ENCODE peak calls at places on chromosomes 13 and 19, in seven cellular contexts. E, A, C, Y, H, I and D are unnamed samples.
A peak's percentile ranks its signal among the peaks of the same experiment; 100 is the strongest.

GRCh38 chr19:1285737-1286360 is at the start of gene EFNA2:
- DNase-seq in E (no peak), I (no peak), H (no peak), A (no peak), C (no peak), Y (no peak), D (no peak)

GRCh38 chr19:2618611-2619010 is 83.9 kb downstream of the GNG7 start:
- DNase-seq in I (peak; percentile 56), A (peak; percentile 80), C (peak; percentile 77), H (peak; percentile 57), Y (peak; percentile 54), E (no peak), D (no peak)

GRCh38 chr13:73809561-73809960 is 324.6 kb downstream of the KLF12 start:
- DNase-seq in A (no peak), C (no peak), H (peak; percentile 69), I (no peak), E (no peak), Y (no peak), D (no peak)

GRCh38 chr13:94369862-94370491 is 109.5 kb downstream of the DCT start:
- DNase-seq in C (no peak), E (no peak), I (no peak), A (no peak), H (no peak), Y (no peak), D (no peak)

GRCh38 chr13:79423801-79424642 is 18.0 kb upstream of the RBM26 start:
- DNase-seq in H (peak; percentile 65), Y (peak; percentile 7), E (no peak), I (no peak), A (no peak), C (no peak), D (no peak)

GRCh38 chr13:76872686-76873085 is 13.5 kb downstream of the KCTD12 start:
- DNase-seq in I (no peak), Y (no peak), E (no peak), A (no peak), C (no peak), H (no peak), D (no peak)

GRCh38 chr19:35330475-35330874 is 1.5 kb downstream of the CD22 start:
- DNase-seq in I (no peak), E (no peak), A (no peak), H (no peak), Y (no peak), C (no peak), D (no peak)

GRCh38 chr19:7820588-7820987 is 9.4 kb upstream of the EVI5L start:
- DNase-seq in A (no peak), E (no peak), Y (no peak), C (no peak), H (no peak), I (no peak), D (no peak)

GRCh38 chr19:10510301-10510802 is 6.9 kb downstream of the S1PR5 start:
- DNase-seq in I (no peak), H (no peak), E (peak; percentile 88), A (no peak), C (peak; percentile 43), Y (peak; percentile 45), D (no peak)

GRCh38 chr19:42282036-42282762 is 13.1 kb downstream of the CIC start:
- DNase-seq in A (peak; percentile 74), I (no peak), E (no peak), H (peak; percentile 17), C (no peak), Y (no peak), D (no peak)

GRCh38 chr13:112693831-112694497 is 4.1 kb downstream of the ATP11A start:
- DNase-seq in C (no peak), A (peak; percentile 47), H (peak; percentile 36), E (peak; percentile 10), I (no peak), Y (no peak), D (no peak)

GRCh38 chr13:24511019-24511823 is 1.4 kb downstream of the PARP4 start:
- DNase-seq in C (peak; percentile 71), Y (peak; percentile 20), H (peak; percentile 89), A (no peak), E (no peak), I (no peak), D (no peak)

GRCh38 chr19:18282788-18283141 is 1.3 kb upstream of the JUND start:
- DNase-seq in I (no peak), H (no peak), E (no peak), Y (no peak), A (no peak), C (no peak), D (no peak)

GRCh38 chr19:13846533-13847032 is 30.4 kb upstream of the NANOS3 start:
- DNase-seq in H (peak; percentile 78), I (peak; percentile 74), Y (peak; percentile 97), A (peak; percentile 88), E (peak; percentile 82), C (peak; percentile 94), D (peak; percentile 53)

GRCh38 chr19:28505933-28506332 is 707.0 kb downstream of the UQCRFS1 start:
- DNase-seq in A (no peak), Y (no peak), E (no peak), C (no peak), I (no peak), H (no peak), D (no peak)

GRCh38 chr19:3250675-3251074 is 26.2 kb downstream of the CELF5 start:
- DNase-seq in C (no peak), I (peak; percentile 18), A (no peak), E (peak; percentile 45), H (no peak), Y (peak; percentile 25), D (no peak)

GRCh38 chr19:40200352-40201099 is 9.3 kb downstream of the MAP3K10 start:
- DNase-seq in A (no peak), H (no peak), E (no peak), C (no peak), I (no peak), Y (no peak), D (no peak)

GRCh38 chr13:44870456-44870929 is 118.8 kb downstream of the NUFIP1 start:
- DNase-seq in E (no peak), H (no peak), I (no peak), C (no peak), A (no peak), Y (no peak), D (no peak)